ENCODE peak calls at places on chromosomes 16 and 17, in eight cellular contexts. One of them, this sample, is unnamed. For H3K9me2, the result is how much of the 10 kb centered on the place peaks cover.

GRCh38 chr16:57534337-57534880 is 2.0 kb downstream of the CCDC102A start:
- DNase-seq in HCT116: no peak
- DNase-seq in hepatocyte: no peak
- DNase-seq in PC-9: no peak
- DNase-seq in GM23248: no peak
- DNase-seq in GM23338: no peak
- DNase-seq in OCI-LY7: no peak
- DNase-seq in MM.1S: no peak
- DNase-seq in this sample: no peak

GRCh38 chr16:47018223-47018891 is 44.9 kb upstream of the DNAJA2 start:
- DNase-seq in hepatocyte: peak
- DNase-seq in GM23248: peak
- DNase-seq in MM.1S: peak
- DNase-seq in OCI-LY7: peak
- DNase-seq in PC-9: peak
- DNase-seq in HCT116: peak
- DNase-seq in GM23338: peak
- DNase-seq in this sample: peak

GRCh38 chr17:50149425-50150353 is 788 bp downstream of the PPP1R9B start:
- DNase-seq in MM.1S: peak
- DNase-seq in GM23248: peak
- DNase-seq in PC-9: peak
- DNase-seq in hepatocyte: peak
- DNase-seq in GM23338: peak
- DNase-seq in HCT116: no peak
- DNase-seq in OCI-LY7: peak
- DNase-seq in this sample: peak

GRCh38 chr17:65027305-65027704 is 29.2 kb downstream of the GNA13 start:
- DNase-seq in OCI-LY7: no peak
- DNase-seq in hepatocyte: peak
- DNase-seq in GM23248: peak
- DNase-seq in MM.1S: no peak
- DNase-seq in HCT116: peak
- DNase-seq in PC-9: peak
- DNase-seq in GM23338: peak
- DNase-seq in this sample: peak

GRCh38 chr16:57403965-57404817 is at the start of gene CCL17:
- DNase-seq in OCI-LY7: no peak
- DNase-seq in hepatocyte: no peak
- DNase-seq in HCT116: no peak
- DNase-seq in GM23338: no peak
- DNase-seq in GM23248: no peak
- DNase-seq in PC-9: no peak
- DNase-seq in MM.1S: no peak
- DNase-seq in this sample: no peak

GRCh38 chr17:19370493-19370960 is 7.8 kb upstream of the MAPK7 start:
- DNase-seq in hepatocyte: no peak
- DNase-seq in GM23338: no peak
- DNase-seq in HCT116: no peak
- DNase-seq in OCI-LY7: no peak
- DNase-seq in PC-9: peak
- DNase-seq in GM23248: no peak
- DNase-seq in MM.1S: no peak
- DNase-seq in this sample: no peak

GRCh38 chr17:66460558-66460957 is 158.1 kb downstream of the PRKCA start:
- DNase-seq in PC-9: no peak
- DNase-seq in HCT116: no peak
- DNase-seq in hepatocyte: no peak
- DNase-seq in OCI-LY7: no peak
- DNase-seq in GM23248: no peak
- DNase-seq in GM23338: no peak
- DNase-seq in MM.1S: no peak
- DNase-seq in this sample: no peak

GRCh38 chr16:19094542-19095365 is 19.0 kb upstream of the ITPRIPL2 start:
- DNase-seq in MM.1S: peak
- DNase-seq in PC-9: no peak
- DNase-seq in GM23248: peak
- DNase-seq in HCT116: peak
- DNase-seq in hepatocyte: no peak
- DNase-seq in OCI-LY7: peak
- DNase-seq in GM23338: peak
- DNase-seq in this sample: peak

GRCh38 chr16:31022574-31023251 is 10.6 kb upstream of the STX4 start:
- DNase-seq in GM23248: peak
- DNase-seq in HCT116: no peak
- DNase-seq in hepatocyte: no peak
- DNase-seq in GM23338: no peak
- DNase-seq in PC-9: no peak
- DNase-seq in OCI-LY7: no peak
- DNase-seq in MM.1S: no peak
- DNase-seq in this sample: no peak

GRCh38 chr17:29958947-29959657 is 17.7 kb downstream of the EFCAB5 start:
- DNase-seq in PC-9: no peak
- DNase-seq in hepatocyte: no peak
- DNase-seq in HCT116: no peak
- DNase-seq in GM23338: no peak
- DNase-seq in OCI-LY7: no peak
- DNase-seq in MM.1S: no peak
- DNase-seq in GM23248: peak
- DNase-seq in this sample: no peak

GRCh38 chr16:59748531-59748930 is 1014.4 kb upstream of the GOT2 start:
- DNase-seq in HCT116: no peak
- DNase-seq in OCI-LY7: no peak
- DNase-seq in GM23248: no peak
- DNase-seq in MM.1S: no peak
- DNase-seq in PC-9: no peak
- DNase-seq in hepatocyte: no peak
- DNase-seq in GM23338: peak
- DNase-seq in this sample: no peak

GRCh38 chr17:3792481-3792880 is 8.5 kb downstream of the ITGAE start:
- DNase-seq in OCI-LY7: no peak
- DNase-seq in GM23248: no peak
- DNase-seq in PC-9: no peak
- DNase-seq in hepatocyte: no peak
- DNase-seq in HCT116: no peak
- DNase-seq in MM.1S: no peak
- DNase-seq in GM23338: no peak
- DNase-seq in this sample: no peak

GRCh38 chr17:17900615-17901520 is 64.1 kb upstream of the SREBF1 start:
- DNase-seq in GM23248: peak
- DNase-seq in HCT116: peak
- DNase-seq in GM23338: no peak
- DNase-seq in OCI-LY7: no peak
- DNase-seq in PC-9: peak
- DNase-seq in MM.1S: no peak
- DNase-seq in hepatocyte: peak
- DNase-seq in this sample: no peak

DNA sequence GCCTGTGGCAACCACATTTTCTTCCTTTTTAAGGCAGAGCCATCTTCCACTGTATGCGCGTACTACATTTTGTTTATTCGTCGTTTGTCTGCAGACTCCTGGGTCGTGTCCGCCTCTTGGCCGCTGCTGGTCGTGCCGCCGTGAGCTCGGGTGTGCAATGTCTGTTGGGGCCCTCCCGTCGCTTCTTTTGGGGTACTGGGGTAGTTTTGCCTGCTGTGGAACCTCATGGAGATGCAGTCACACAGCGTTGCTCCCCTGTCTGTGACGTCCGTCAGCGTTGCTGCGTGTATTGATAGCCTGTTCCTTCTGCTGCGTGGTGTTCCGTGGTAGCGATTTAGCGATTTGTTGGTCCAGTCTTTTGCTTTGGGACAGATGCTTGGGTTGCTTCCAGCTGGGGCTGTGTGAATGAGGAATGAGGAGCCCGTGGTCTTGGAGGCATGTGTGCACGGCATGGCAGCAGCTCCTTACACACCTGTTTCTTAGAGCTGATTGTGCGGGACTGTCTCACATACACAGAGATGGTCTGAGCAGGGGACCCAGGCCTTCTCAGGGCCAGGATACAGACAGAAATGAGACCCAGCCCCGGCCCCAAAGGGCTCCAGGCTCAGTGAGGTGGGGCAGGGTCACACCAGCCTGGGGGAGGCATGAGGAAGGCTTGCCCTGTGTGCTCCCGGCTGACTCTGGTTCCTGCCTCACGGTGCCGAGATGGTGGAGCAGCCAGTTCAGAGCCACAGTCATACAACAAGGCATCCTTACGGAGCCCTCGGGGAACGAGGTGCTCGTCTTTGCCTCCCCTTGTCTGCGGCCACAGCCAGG is 78.4 kb upstream of the GSE1 start:
- DNase-seq in HCT116: no peak
- DNase-seq in OCI-LY7: no peak
- DNase-seq in MM.1S: no peak
- DNase-seq in GM23248: no peak
- DNase-seq in hepatocyte: no peak
- DNase-seq in GM23338: no peak
- DNase-seq in PC-9: no peak
- DNase-seq in this sample: no peak
- H3K9me2 ChIP-seq in HCT116: under half
- H3K9me2 ChIP-seq in OCI-LY7: under half
- H3K9me2 ChIP-seq in MM.1S: under half
- H3K9me2 ChIP-seq in GM23248: under half
- H3K9me2 ChIP-seq in hepatocyte: under half
- H3K9me2 ChIP-seq in GM23338: under half
- H3K9me2 ChIP-seq in PC-9: under half
- H3K9me2 ChIP-seq in this sample: under half

DNA sequence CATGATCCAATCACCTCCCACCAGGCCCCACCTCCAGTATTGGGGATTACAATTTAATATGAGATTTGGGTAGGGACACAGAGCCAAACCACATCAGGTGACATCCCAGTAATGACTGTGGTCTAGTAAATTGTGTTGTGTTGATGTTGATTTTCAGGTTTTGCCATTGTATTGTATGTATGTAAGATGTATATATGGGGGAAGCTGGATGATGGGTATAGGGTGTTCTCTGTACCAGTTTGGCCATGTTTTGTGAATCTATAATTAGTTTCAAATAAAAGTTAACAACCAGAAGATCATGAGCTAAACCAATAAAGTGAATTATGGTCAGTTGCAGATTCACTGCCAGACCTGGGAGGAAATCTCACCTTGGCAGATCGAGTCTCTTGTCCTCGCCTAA is 283.7 kb downstream of the WWOX start:
- DNase-seq in hepatocyte: no peak
- DNase-seq in GM23338: no peak
- DNase-seq in GM23248: no peak
- DNase-seq in HCT116: no peak
- DNase-seq in OCI-LY7: no peak
- DNase-seq in MM.1S: no peak
- DNase-seq in PC-9: no peak
- DNase-seq in this sample: no peak
- H3K27ac ChIP-seq in hepatocyte: no peak
- H3K27ac ChIP-seq in GM23338: no peak
- H3K27ac ChIP-seq in GM23248: no peak
- H3K27ac ChIP-seq in HCT116: no peak
- H3K27ac ChIP-seq in OCI-LY7: no peak
- H3K27ac ChIP-seq in MM.1S: no peak
- H3K27ac ChIP-seq in PC-9: no peak
- H3K27ac ChIP-seq in this sample: no peak

GRCh38 chr17:45226620-45227019 is 4.9 kb downstream of the FMNL1 start:
- DNase-seq in hepatocyte: no peak
- DNase-seq in MM.1S: peak
- DNase-seq in PC-9: no peak
- DNase-seq in HCT116: no peak
- DNase-seq in GM23338: no peak
- DNase-seq in OCI-LY7: peak
- DNase-seq in GM23248: no peak
- DNase-seq in this sample: no peak

GRCh38 chr17:45228121-45228941 is 6.6 kb downstream of the FMNL1 start:
- DNase-seq in MM.1S: peak
- DNase-seq in OCI-LY7: peak
- DNase-seq in GM23338: no peak
- DNase-seq in hepatocyte: peak
- DNase-seq in GM23248: no peak
- DNase-seq in HCT116: no peak
- DNase-seq in PC-9: no peak
- DNase-seq in this sample: no peak

GRCh38 chr17:45228985-45229517 is 7.4 kb downstream of the FMNL1 start:
- DNase-seq in GM23248: peak
- DNase-seq in HCT116: no peak
- DNase-seq in PC-9: peak
- DNase-seq in OCI-LY7: peak
- DNase-seq in MM.1S: peak
- DNase-seq in GM23338: peak
- DNase-seq in hepatocyte: peak
- DNase-seq in this sample: peak

GRCh38 chr17:45227101-45227591 is 5.5 kb downstream of the FMNL1 start:
- DNase-seq in OCI-LY7: peak
- DNase-seq in PC-9: no peak
- DNase-seq in GM23248: peak
- DNase-seq in GM23338: no peak
- DNase-seq in HCT116: no peak
- DNase-seq in hepatocyte: peak
- DNase-seq in MM.1S: peak
- DNase-seq in this sample: no peak

DNA sequence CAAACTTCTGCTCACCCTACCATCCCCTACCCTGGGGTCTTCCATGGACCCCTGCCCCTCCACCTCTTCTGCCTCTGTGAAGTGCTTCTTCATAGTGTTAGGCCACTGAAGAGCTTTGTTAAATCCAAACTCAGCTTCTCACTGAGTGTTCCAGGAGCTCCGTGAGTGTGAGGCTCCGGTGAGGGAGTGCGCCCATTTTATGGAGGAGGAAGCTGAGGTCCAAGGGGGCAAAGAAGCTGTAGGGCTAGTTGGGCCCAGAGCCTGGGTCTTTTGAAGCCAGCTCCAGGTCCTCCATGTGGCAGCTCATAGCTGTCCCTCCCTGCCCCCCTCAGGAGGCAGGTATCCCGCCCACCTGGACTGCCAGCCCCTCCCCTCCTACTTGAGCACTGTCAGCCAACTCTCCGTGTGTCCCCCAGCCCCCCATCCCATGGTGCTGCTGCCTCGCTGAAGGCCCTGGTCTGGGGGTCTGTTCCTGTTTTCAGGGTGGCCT is 6.0 kb downstream of the FMNL1 start:
- DNase-seq in OCI-LY7: peak
- DNase-seq in PC-9: no peak
- DNase-seq in HCT116: no peak
- DNase-seq in GM23248: no peak
- DNase-seq in hepatocyte: peak
- DNase-seq in MM.1S: peak
- DNase-seq in GM23338: no peak
- DNase-seq in this sample: no peak
- H3K9me2 ChIP-seq in OCI-LY7: under half
- H3K9me2 ChIP-seq in PC-9: under half
- H3K9me2 ChIP-seq in HCT116: under half
- H3K9me2 ChIP-seq in GM23248: under half
- H3K9me2 ChIP-seq in hepatocyte: under half
- H3K9me2 ChIP-seq in MM.1S: under half
- H3K9me2 ChIP-seq in GM23338: under half
- H3K9me2 ChIP-seq in this sample: under half

DNA sequence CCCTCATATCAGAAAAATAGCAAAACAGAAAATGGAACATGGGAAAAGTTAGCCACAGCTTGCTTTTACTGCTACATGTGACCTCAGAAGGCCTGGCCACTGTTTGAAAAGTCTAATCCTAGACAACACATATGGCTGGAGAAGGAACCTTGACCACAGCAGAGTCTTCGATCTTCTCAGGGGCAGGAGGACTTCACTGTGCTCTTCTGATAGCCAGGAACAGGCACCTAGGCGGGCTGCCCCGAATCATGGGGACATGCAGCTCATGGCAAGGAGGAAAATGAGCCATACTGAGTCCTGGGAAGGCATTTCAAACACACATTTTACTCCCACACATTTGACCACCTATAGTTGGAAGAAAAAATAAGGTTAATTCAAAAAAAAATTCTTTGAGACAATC is 31.1 kb upstream of the ADORA2B start:
- DNase-seq in hepatocyte: no peak
- DNase-seq in MM.1S: no peak
- DNase-seq in GM23248: no peak
- DNase-seq in OCI-LY7: no peak
- DNase-seq in HCT116: no peak
- DNase-seq in GM23338: no peak
- DNase-seq in PC-9: no peak
- DNase-seq in this sample: no peak
- H3K27ac ChIP-seq in hepatocyte: no peak
- H3K27ac ChIP-seq in MM.1S: no peak
- H3K27ac ChIP-seq in GM23248: no peak
- H3K27ac ChIP-seq in OCI-LY7: no peak
- H3K27ac ChIP-seq in HCT116: no peak
- H3K27ac ChIP-seq in GM23338: no peak
- H3K27ac ChIP-seq in PC-9: peak
- H3K27ac ChIP-seq in this sample: no peak